ENCODE peak calls at places on chromosomes 11 and 22, in four cellular contexts. L, A, I and Q are unnamed samples.

GRCh38 chr11:57641426-57641825 is 8.3 kb downstream of the YPEL4 start:
- DNase-seq in I (no peak), A (no peak), L (no peak), Q (peak; percentile 64)

GRCh38 chr11:120912504-120912903 is 111.4 kb upstream of the TBCEL start:
- DNase-seq in L (no peak), A (no peak), I (no peak), Q (no peak)

GRCh38 chr11:30150425-30150824 is 80.4 kb upstream of the FSHB start:
- DNase-seq in I (no peak), A (no peak), L (no peak), Q (no peak)

GRCh38 chr11:113526521-113526920 is 51.3 kb upstream of the DRD2 start:
- DNase-seq in A (no peak), I (no peak), L (no peak), Q (no peak)

GRCh38 chr11:74636633-74637184 is 44.3 kb downstream of the POLD3 start:
- DNase-seq in I (no peak), A (no peak), L (no peak), Q (no peak)

GRCh38 chr11:20160425-20161229 is at the start of gene DBX1:
- DNase-seq in I (no peak), L (no peak), A (no peak), Q (no peak)

GRCh38 chr11:110428956-110429613 is 663 bp upstream of the FDX1 start:
- DNase-seq in A (no peak), L (no peak), I (no peak), Q (no peak)

GRCh38 chr11:69474736-69475135 is 6.7 kb upstream of the LINC01488 start:
- DNase-seq in A (peak; percentile 27), I (no peak), L (no peak), Q (no peak)

GRCh38 chr22:28299760-28300159 is 379.9 kb downstream of the TTC28 start:
- DNase-seq in A (no peak), I (no peak), L (peak; percentile 61), Q (no peak)

GRCh38 chr11:2367266-2368160 is 9.6 kb upstream of the CD81 start:
- DNase-seq in L (no peak), I (no peak), A (no peak), Q (no peak)

GRCh38 chr22:39148727-39149535 is 3.5 kb downstream of the CBX7 start:
- DNase-seq in L (no peak), I (peak; percentile 61), A (no peak), Q (no peak)

GRCh38 chr11:125351045-125351867 is 144.8 kb downstream of the FEZ1 start:
- DNase-seq in A (peak; percentile 40), I (no peak), L (no peak), Q (no peak)

GRCh38 chr11:45414082-45414481 is 127.9 kb upstream of the SYT13 start:
- DNase-seq in L (no peak), A (no peak), I (no peak), Q (no peak)

GRCh38 chr11:43962383-43962969 is 20.0 kb downstream of the C11orf96 start:
- DNase-seq in A (no peak), I (peak; percentile 23), L (peak; percentile 18), Q (peak; percentile 56)

GRCh38 chr11:13667245-13667644 is 1.2 kb upstream of the FAR1 start:
- DNase-seq in I (no peak), A (no peak), L (no peak), Q (peak; percentile 46)

GRCh38 chr22:50542416-50542927 is 3.2 kb upstream of the KLHDC7B start:
- DNase-seq in I (no peak), A (peak; percentile 65), L (no peak), Q (no peak)

GRCh38 chr22:25403752-25404471 is 160.6 kb upstream of the GRK3 start:
- DNase-seq in L (no peak), A (no peak), I (peak; percentile 51), Q (peak; percentile 81)

GRCh38 chr11:83791557-83791956 is 505.4 kb upstream of the CCDC90B start:
- DNase-seq in L (no peak), A (no peak), I (no peak), Q (no peak)

GRCh38 chr11:84564180-84564866 is 1062.8 kb downstream of the DLG2 start:
- DNase-seq in L (no peak), I (peak; percentile 68), A (no peak), Q (peak; percentile 70)

GRCh38 chr22:17095538-17095937 is 10.7 kb downstream of the IL17RA start:
- DNase-seq in I (peak; percentile 54), L (no peak), A (no peak), Q (peak; percentile 37)

GRCh38 chr11:71489311-71490043 is 36.5 kb downstream of the NADSYN1 start:
- DNase-seq in L (no peak), I (no peak), A (no peak), Q (no peak)

GRCh38 chr11:121533556-121534050 is 80.8 kb upstream of the SORL1-AS1 start:
- DNase-seq in I (no peak), A (no peak), L (no peak), Q (no peak)

GRCh38 chr11:129950319-129951034 is 52.2 kb downstream of the PRDM10 start:
- DNase-seq in I (no peak), A (no peak), L (peak; percentile 63), Q (no peak)

GRCh38 chr11:19679952-19680823 is 32.4 kb upstream of the NAV2 start:
- DNase-seq in A (peak; percentile 61), I (no peak), L (peak; percentile 96), Q (peak; percentile 84)

GRCh38 chr11:61349189-61349751 is 12.4 kb downstream of the CYB561A3 start:
- DNase-seq in L (no peak), I (no peak), A (no peak), Q (no peak)

GRCh38 chr11:36306888-36307287 is 10.8 kb downstream of the PRR5L start:
- DNase-seq in L (no peak), I (peak; percentile 55), A (no peak), Q (peak; percentile 66)

GRCh38 chr11:32613500-32614151 is 30.0 kb downstream of the EIF3M start:
- DNase-seq in I (no peak), A (no peak), L (no peak), Q (no peak)

GRCh38 chr11:18802381-18803257 is 11.0 kb upstream of the PTPN5 start:
- DNase-seq in L (no peak), A (no peak), I (peak; percentile 72), Q (peak; percentile 60)

GRCh38 chr11:120613264-120614226 is 102.0 kb downstream of the GRIK4 start:
- DNase-seq in A (no peak), L (no peak), I (no peak), Q (no peak)

GRCh38 chr22:23204541-23205157 is 24.3 kb downstream of the BCR start:
- DNase-seq in L (peak; percentile 69), A (peak; percentile 94), I (no peak), Q (no peak)

GRCh38 chr11:34190192-34191139 is 85.0 kb downstream of the NAT10 start:
- DNase-seq in A (no peak), L (no peak), I (no peak), Q (no peak)

GRCh38 chr11:65014146-65014960 is at the start of gene ARL2:
- DNase-seq in I (no peak), L (peak; percentile 63), A (no peak), Q (peak; percentile 55)

GRCh38 chr11:2515401-2516275 is 70.8 kb downstream of the KCNQ1 start:
- DNase-seq in L (peak; percentile 48), A (peak; percentile 38), I (peak; percentile 5), Q (peak; percentile 0)

GRCh38 chr11:128711136-128711535 is 17.3 kb downstream of the FLI1 start:
- DNase-seq in A (no peak), L (no peak), I (no peak), Q (no peak)

GRCh38 chr11:134532176-134532920 is 120.3 kb upstream of the B3GAT1 start:
- DNase-seq in A (no peak), L (no peak), I (no peak), Q (no peak)

GRCh38 chr11:19380375-19380774 is 139.6 kb upstream of the E2F8 start:
- DNase-seq in A (no peak), I (no peak), L (peak; percentile 69), Q (peak; percentile 35)

GRCh38 chr11:86688398-86689179 is 16.2 kb upstream of the ME3 start:
- DNase-seq in I (no peak), L (no peak), A (no peak), Q (no peak)

GRCh38 chr11:32987851-32988250 is 27.8 kb upstream of the DEPDC7 start:
- DNase-seq in L (no peak), I (no peak), A (no peak), Q (no peak)

GRCh38 chr11:120432056-120433018 is 79.2 kb upstream of the GRIK4 start:
- DNase-seq in L (no peak), A (no peak), I (no peak), Q (peak; percentile 58)

DNA sequence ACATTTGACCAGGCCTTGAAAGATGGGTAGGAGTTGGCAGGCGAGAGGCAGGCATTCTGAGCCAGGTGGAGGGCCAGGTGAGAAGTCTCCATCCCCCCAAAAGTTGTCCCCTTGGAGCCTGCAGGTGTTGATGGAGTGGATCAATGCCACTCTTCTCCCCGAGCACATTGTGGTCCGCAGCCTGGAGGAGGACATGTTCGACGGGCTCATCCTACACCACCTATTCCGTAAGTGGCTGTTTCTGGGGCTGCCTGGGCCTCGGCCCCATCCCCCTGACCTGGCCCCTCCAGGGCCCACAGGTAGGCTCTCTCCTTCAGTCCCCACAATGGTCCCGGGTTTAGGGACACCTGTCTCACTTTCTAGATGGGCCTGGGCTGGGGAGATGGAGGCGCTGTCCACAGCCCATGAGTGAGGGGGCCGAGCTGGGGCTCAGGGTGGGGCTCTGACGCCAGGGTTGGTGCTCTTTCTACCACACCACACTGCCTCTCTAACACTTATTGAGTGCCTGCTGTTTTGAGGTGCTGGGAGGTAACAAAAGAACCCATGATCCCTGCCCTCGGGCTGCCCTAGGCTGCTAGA is 7.0 kb downstream of the PARVG start:
- DNase-seq in I (no peak), A (peak; percentile 34), L (no peak), Q (no peak)
- H3K4me1 ChIP-seq in I (no peaks in the 10 kb centered on the region), A (no peaks in the 10 kb centered on the region), L (no peaks in the 10 kb centered on the region), Q (no peaks in the 10 kb centered on the region)

GRCh38 chr22:43421914-43422615 is 10.3 kb downstream of the MPPED1 start:
- DNase-seq in A (peak; percentile 19), L (no peak), I (no peak), Q (no peak)
- H3K4me1 ChIP-seq in A (no peaks in the 10 kb centered on the region), L (no peaks in the 10 kb centered on the region), I (no peaks in the 10 kb centered on the region), Q (no peaks in the 10 kb centered on the region)

DNA sequence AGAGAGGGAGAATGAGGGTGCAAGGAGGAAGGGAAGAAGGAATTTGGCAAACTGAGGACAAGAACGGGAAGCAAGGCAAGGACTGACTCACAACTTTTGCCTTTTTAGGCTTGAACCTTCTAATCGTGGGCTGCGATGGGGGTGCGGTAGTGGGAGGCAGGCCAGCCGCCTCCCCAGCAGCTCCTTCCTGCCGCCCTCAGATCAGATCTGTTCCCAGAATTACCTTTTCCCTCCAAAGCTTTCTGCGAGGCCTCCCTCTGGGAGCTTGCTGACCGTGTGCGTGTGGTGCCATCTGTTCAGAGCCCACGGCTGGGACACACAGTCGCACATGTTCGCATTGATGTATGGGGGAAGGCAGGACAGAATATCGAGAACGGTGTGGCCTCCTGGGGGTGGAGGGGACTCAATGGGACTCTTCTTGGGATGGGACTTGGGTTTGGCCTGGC is 86.9 kb upstream of the PARVA start:
- DNase-seq in A (no peak), L (no peak), I (no peak), Q (no peak)
- H3K4me1 ChIP-seq in A (no peaks in the 10 kb centered on the region), L (no peaks in the 10 kb centered on the region), I (peaks cover 8% of the 10 kb centered on the region), Q (peaks cover 26% of the 10 kb centered on the region)

DNA sequence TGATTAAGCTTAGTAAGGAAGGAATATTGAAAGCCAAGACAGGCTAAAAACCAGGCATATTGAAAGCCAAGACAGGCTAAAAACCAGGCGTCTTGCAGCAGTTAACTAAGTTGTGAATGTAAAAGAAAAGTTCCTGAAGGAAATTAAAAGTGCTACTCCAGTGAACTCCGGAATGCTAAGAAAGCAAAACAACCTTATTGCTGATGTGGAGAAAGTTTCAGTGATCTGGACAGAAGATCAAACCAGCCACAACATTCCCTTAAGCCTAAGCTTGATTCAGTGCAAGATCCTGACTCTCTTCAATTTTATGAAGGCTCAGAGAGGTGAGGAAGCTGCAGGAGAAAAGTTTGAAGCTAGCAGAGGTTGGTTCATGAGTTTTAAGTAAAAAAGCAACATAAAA is 51.4 kb downstream of the PACS1 start:
- DNase-seq in A (no peak), I (no peak), L (no peak), Q (no peak)
- H3K4me1 ChIP-seq in A (no peaks in the 10 kb centered on the region), I (peaks cover 2% of the 10 kb centered on the region), L (no peaks in the 10 kb centered on the region), Q (peaks cover 55% of the 10 kb centered on the region)